ENCODE peak calls at places on chromosomes 13 and 19, in six cellular contexts. A is left ventricle myocardium inferior, S is NCI-H2171, Z is iris pigment epithelial cell, Y is kidney glomerular epithelial cell, E is lower lobe of right lung. P is an unnamed sample.
A peak's percentile ranks its signal among the peaks of the same experiment; 100 is the strongest.

GRCh38 chr19:7504684-7505083 is 11.2 kb upstream of the ZNF358 start:
- DNase-seq in A (no peak), S (no peak), Z (no peak), Y (no peak), E (no peak), P (no peak)

GRCh38 chr13:45393941-45394570 is 24.1 kb downstream of the SLC25A30 start:
- DNase-seq in A (no peak), S (peak; percentile 58), Z (peak; percentile 58), Y (peak; percentile 28), E (no peak), P (no peak)

GRCh38 chr13:40943073-40943472 is 76.0 kb downstream of the ELF1 start:
- DNase-seq in A (no peak), S (no peak), Z (no peak), Y (no peak), E (no peak), P (no peak)

GRCh38 chr13:101303512-101303911 is 112.8 kb downstream of the NALCN start:
- DNase-seq in A (no peak), S (no peak), Z (no peak), Y (no peak), E (no peak), P (no peak)

GRCh38 chr19:4066682-4067395 is at the start of gene ZBTB7A:
- DNase-seq in A (peak; percentile 87), S (no peak), Z (peak; percentile 54), Y (peak; percentile 31), E (peak; percentile 94), P (peak; percentile 85)

GRCh38 chr13:80101040-80101439 is 239.9 kb downstream of the SPRY2 start:
- DNase-seq in A (no peak), S (no peak), Z (no peak), Y (no peak), E (no peak), P (no peak)

GRCh38 chr13:99316224-99316623 is 9.0 kb upstream of the GPR183 start:
- DNase-seq in A (no peak), S (no peak), Z (no peak), Y (no peak), E (no peak), P (no peak)

GRCh38 chr19:51472607-51473006 is 5.7 kb upstream of the CEACAM18 start:
- DNase-seq in A (no peak), S (no peak), Z (no peak), Y (no peak), E (no peak), P (no peak)

GRCh38 chr19:45323671-45324081 is 1.0 kb upstream of the CKM start:
- DNase-seq in A (peak; percentile 79), S (no peak), Z (no peak), Y (no peak), E (no peak), P (no peak)

GRCh38 chr13:27354379-27354778 is 70.0 kb upstream of the GTF3A start:
- DNase-seq in A (no peak), S (no peak), Z (peak; percentile 28), Y (no peak), E (no peak), P (no peak)

GRCh38 chr19:3458595-3459284 is 21.6 kb downstream of the SMIM24 start:
- DNase-seq in A (no peak), S (no peak), Z (peak; percentile 43), Y (no peak), E (no peak), P (no peak)

GRCh38 chr13:38635030-38635429 is 51.8 kb upstream of the FREM2 start:
- DNase-seq in A (no peak), S (no peak), Z (no peak), Y (no peak), E (no peak), P (no peak)

GRCh38 chr19:38224014-38224862 is at the start of gene DPF1:
- DNase-seq in A (peak; percentile 45), S (peak; percentile 88), Z (peak; percentile 66), Y (peak; percentile 56), E (no peak), P (no peak)

GRCh38 chr13:43085545-43085944 is 62.2 kb downstream of the DNAJC15 start:
- DNase-seq in A (no peak), S (peak; percentile 4), Z (peak; percentile 41), Y (no peak), E (no peak), P (no peak)

GRCh38 chr13:97133955-97134354 is 88.2 kb upstream of the MBNL2 start:
- DNase-seq in A (no peak), S (no peak), Z (no peak), Y (no peak), E (no peak), P (no peak)

GRCh38 chr19:1601613-1602064 is 3.6 kb downstream of the UQCR11 start:
- DNase-seq in A (no peak), S (no peak), Z (no peak), Y (no peak), E (no peak), P (no peak)

GRCh38 chr13:58025821-58026220 is 394.3 kb downstream of the PCDH17 start:
- DNase-seq in A (no peak), S (no peak), Z (peak; percentile 0), Y (no peak), E (no peak), P (no peak)

GRCh38 chr19:13100031-13100588 is 2.5 kb downstream of the LYL1 start:
- DNase-seq in A (no peak), S (no peak), Z (no peak), Y (no peak), E (no peak), P (peak; percentile 63)

GRCh38 chr13:103188688-103189326 is 122.6 kb upstream of the SLC10A2 start:
- DNase-seq in A (no peak), S (peak; percentile 35), Z (peak; percentile 34), Y (peak; percentile 48), E (no peak), P (no peak)

GRCh38 chr19:1823020-1823419 is 10.9 kb upstream of the ATP8B3 start:
- DNase-seq in A (no peak), S (no peak), Z (no peak), Y (no peak), E (no peak), P (no peak)

GRCh38 chr19:44741258-44741731 is 7.2 kb upstream of the BCL3 start:
- DNase-seq in A (no peak), S (no peak), Z (no peak), Y (no peak), E (no peak), P (no peak)

GRCh38 chr19:18102916-18103542 is 5.5 kb downstream of the MAST3 start:
- DNase-seq in A (no peak), S (peak; percentile 85), Z (no peak), Y (no peak), E (no peak), P (no peak)

GRCh38 chr19:17610384-17610783 is 54.9 kb downstream of the COLGALT1 start:
- DNase-seq in A (no peak), S (no peak), Z (peak; percentile 42), Y (peak; percentile 8), E (no peak), P (no peak)

GRCh38 chr19:51010066-51010795 is 8.8 kb upstream of the KLK8 start:
- DNase-seq in A (no peak), S (no peak), Z (no peak), Y (no peak), E (no peak), P (peak; percentile 9)

GRCh38 chr13:33340631-33341030 is 55.1 kb upstream of the STARD13 start:
- DNase-seq in A (no peak), S (no peak), Z (peak; percentile 77), Y (no peak), E (no peak), P (no peak)

GRCh38 chr13:21522847-21523246 is 63.7 kb upstream of the ZDHHC20 start:
- DNase-seq in A (no peak), S (no peak), Z (no peak), Y (no peak), E (no peak), P (no peak)

GRCh38 chr19:47284324-47284899 is 9.7 kb downstream of the INAFM1 start:
- DNase-seq in A (no peak), S (peak; percentile 20), Z (peak; percentile 56), Y (peak; percentile 58), E (no peak), P (no peak)

GRCh38 chr13:20567881-20568528 is 1.0 kb downstream of the IFT88 start:
- DNase-seq in A (no peak), S (no peak), Z (no peak), Y (no peak), E (no peak), P (no peak)

P was measured in CD14-positive monocyte.